ENCODE peak calls at places on chromosomes 6 and 20, in nine cellular contexts. S is SK-N-SH; I is vagina; G is mesendoderm; N is fibroblast of mammary gland; M is activated effector memory CD4-positive, alpha-beta T cell treated with anti-CD3 and anti-CD28 coated beads, Interleukin-2, amount 50 U/mL, for 16 hours; L is stomach; H is activated CD8-positive, alpha-beta T cell treated with anti-CD3 and anti-CD28 coated beads for 36 hours; Z is stimulated activated CD4-positive, alpha-beta T cell treated with anti-CD3 and anti-CD28 coated beads, Interleukin-15, amount 100 ng/mL, for 24 hours. O is an unnamed sample.

GRCh38 chr6:88983532-88983931 is 20.1 kb upstream of the RNGTT start:
- DNase-seq in S (peak; percentile 27), I (no peak), G (peak; percentile 62), N (peak; percentile 68), M (no peak), L (no peak), H (peak; percentile 29), Z (no peak), O (no peak)

GRCh38 chr6:161370882-161371281 is 97.0 kb upstream of the AGPAT4 start:
- DNase-seq in S (peak; percentile 79), I (no peak), G (peak; percentile 87), N (peak; percentile 80), M (peak; percentile 88), L (peak; percentile 65), H (peak; percentile 71), Z (peak; percentile 73), O (peak; percentile 85)

GRCh38 chr6:40563111-40563510 is 24.1 kb downstream of the LRFN2 start:
- DNase-seq in S (no peak), I (no peak), G (no peak), N (no peak), M (no peak), L (no peak), H (no peak), Z (no peak), O (no peak)

GRCh38 chr6:143346004-143346403 is 104.5 kb downstream of the ADAT2 start:
- DNase-seq in S (no peak), I (no peak), G (no peak), N (no peak), M (no peak), L (no peak), H (no peak), Z (no peak), O (no peak)

GRCh38 chr20:16641511-16641910 is 68.3 kb upstream of the KIF16B start:
- DNase-seq in S (no peak), I (no peak), G (no peak), N (no peak), M (no peak), L (no peak), H (no peak), Z (no peak), O (no peak)

GRCh38 chr6:80454661-80455365 is 348.3 kb downstream of the BCKDHB start:
- DNase-seq in S (no peak), I (no peak), G (no peak), N (peak; percentile 47), M (no peak), L (no peak), H (no peak), Z (no peak), O (no peak)

GRCh38 chr20:1688886-1689538 is 31.4 kb upstream of the SIRPG start:
- DNase-seq in S (no peak), I (no peak), G (peak; percentile 29), N (no peak), M (no peak), L (no peak), H (peak; percentile 35), Z (peak; percentile 20), O (no peak)

GRCh38 chr6:105604593-105604905 is 201.7 kb upstream of the PREP start:
- DNase-seq in S (no peak), I (no peak), G (no peak), N (no peak), M (no peak), L (no peak), H (no peak), Z (no peak), O (no peak)

GRCh38 chr20:539848-540247 is 3.7 kb downstream of the CSNK2A1 start:
- DNase-seq in S (no peak), I (no peak), G (peak; percentile 54), N (peak; percentile 70), M (no peak), L (no peak), H (no peak), Z (no peak), O (no peak)

GRCh38 chr6:110173506-110174132 is 5.9 kb downstream of the WASF1 start:
- DNase-seq in S (peak; percentile 22), I (no peak), G (peak; percentile 48), N (no peak), M (no peak), L (no peak), H (no peak), Z (no peak), O (no peak)

GRCh38 chr6:121581327-121581726 is 145.9 kb downstream of the GJA1 start:
- DNase-seq in S (no peak), I (no peak), G (no peak), N (no peak), M (no peak), L (no peak), H (no peak), Z (no peak), O (no peak)

GRCh38 chr20:41222703-41223102 is 85.4 kb downstream of the PLCG1 start:
- DNase-seq in S (no peak), I (no peak), G (no peak), N (peak; percentile 36), M (no peak), L (no peak), H (no peak), Z (no peak), O (no peak)

GRCh38 chr6:148969679-148970078 is 222.8 kb downstream of the UST start:
- DNase-seq in S (no peak), I (no peak), G (no peak), N (peak; percentile 60), M (no peak), L (no peak), H (no peak), Z (no peak), O (no peak)

GRCh38 chr6:147043994-147044477 is 160.2 kb upstream of the STXBP5 start:
- DNase-seq in S (no peak), I (no peak), G (no peak), N (peak; percentile 60), M (no peak), L (no peak), H (no peak), Z (no peak), O (no peak)

GRCh38 chr20:58019027-58019849 is 209.2 kb downstream of the ANKRD60 start:
- DNase-seq in S (no peak), I (no peak), G (no peak), N (peak; percentile 1), M (no peak), L (no peak), H (no peak), Z (no peak), O (peak; percentile 60)

GRCh38 chr6:44276667-44277640 is 6.7 kb downstream of the TMEM151B start:
- DNase-seq in S (no peak), I (no peak), G (no peak), N (no peak), M (no peak), L (no peak), H (no peak), Z (no peak), O (no peak)

GRCh38 chr6:142984386-142984785 is 39.4 kb upstream of the HIVEP2 start:
- DNase-seq in S (no peak), I (no peak), G (no peak), N (peak; percentile 38), M (no peak), L (no peak), H (no peak), Z (no peak), O (no peak)

GRCh38 chr6:44733146-44733545 is 345.6 kb downstream of the CDC5L start:
- DNase-seq in S (no peak), I (peak; percentile 16), G (no peak), N (no peak), M (no peak), L (no peak), H (no peak), Z (no peak), O (no peak)

GRCh38 chr20:41482647-41483552 is 116.3 kb upstream of the EMILIN3 start:
- DNase-seq in S (no peak), I (no peak), G (no peak), N (peak; percentile 77), M (no peak), L (no peak), H (no peak), Z (no peak), O (no peak)

GRCh38 chr6:2114100-2114499 is 131.3 kb downstream of the GMDS start:
- DNase-seq in S (no peak), I (no peak), G (no peak), N (no peak), M (no peak), L (no peak), H (no peak), Z (no peak), O (no peak)

GRCh38 chr6:129501401-129502051 is 208.5 kb downstream of the ARHGAP18 start:
- DNase-seq in S (no peak), I (no peak), G (peak; percentile 88), N (peak; percentile 99), M (peak; percentile 69), L (peak; percentile 33), H (no peak), Z (peak; percentile 58), O (no peak)

O was measured in spleen.